ENCODE peak calls at places on chromosomes 6 and 20, in five cellular contexts. One of them, this sample, is unnamed. For H3K27me3, the result is how much of the 10 kb centered on the place peaks cover.

GRCh38 chr6:4637691-4638433 is 138.3 kb upstream of the CDYL start:
- DNase-seq in Peyer's patch: no peak
- DNase-seq in fibroblast of lung: peak
- DNase-seq in astrocyte: peak
- DNase-seq in GM23248: peak
- DNase-seq in this sample: peak

GRCh38 chr6:138957903-138958302 is 30.1 kb downstream of the REPS1 start:
- DNase-seq in Peyer's patch: no peak
- DNase-seq in fibroblast of lung: no peak
- DNase-seq in astrocyte: no peak
- DNase-seq in GM23248: no peak
- DNase-seq in this sample: no peak

GRCh38 chr6:170436209-170436809 is 116.8 kb downstream of the PSMB1 start:
- DNase-seq in Peyer's patch: no peak
- DNase-seq in fibroblast of lung: no peak
- DNase-seq in astrocyte: no peak
- DNase-seq in GM23248: no peak
- DNase-seq in this sample: no peak

GRCh38 chr20:20395856-20396600 is 28.1 kb downstream of the INSM1 start:
- DNase-seq in Peyer's patch: no peak
- DNase-seq in fibroblast of lung: no peak
- DNase-seq in astrocyte: no peak
- DNase-seq in GM23248: no peak
- DNase-seq in this sample: no peak

GRCh38 chr6:45422541-45423110 is 44.9 kb upstream of the SUPT3H start:
- DNase-seq in Peyer's patch: peak
- DNase-seq in fibroblast of lung: peak
- DNase-seq in astrocyte: peak
- DNase-seq in GM23248: peak
- DNase-seq in this sample: peak

GRCh38 chr6:98574991-98575390 is 259.4 kb upstream of the POU3F2 start:
- DNase-seq in Peyer's patch: no peak
- DNase-seq in fibroblast of lung: no peak
- DNase-seq in astrocyte: no peak
- DNase-seq in GM23248: no peak
- DNase-seq in this sample: no peak

GRCh38 chr20:38842558-38842981 is 37.1 kb downstream of the PPP1R16B start:
- DNase-seq in Peyer's patch: peak
- DNase-seq in fibroblast of lung: no peak
- DNase-seq in astrocyte: no peak
- DNase-seq in GM23248: no peak
- DNase-seq in this sample: no peak

GRCh38 chr20:43539975-43540672 is 18.7 kb upstream of the SGK2 start:
- DNase-seq in Peyer's patch: no peak
- DNase-seq in fibroblast of lung: no peak
- DNase-seq in astrocyte: no peak
- DNase-seq in GM23248: no peak
- DNase-seq in this sample: peak

GRCh38 chr6:42406296-42407280 is 45.1 kb downstream of the TRERF1 start:
- DNase-seq in Peyer's patch: no peak
- DNase-seq in fibroblast of lung: peak
- DNase-seq in astrocyte: peak
- DNase-seq in GM23248: peak
- DNase-seq in this sample: peak

GRCh38 chr20:49426395-49426794 is 56.1 kb downstream of the KCNB1 start:
- DNase-seq in Peyer's patch: no peak
- DNase-seq in fibroblast of lung: no peak
- DNase-seq in astrocyte: no peak
- DNase-seq in GM23248: no peak
- DNase-seq in this sample: no peak
- H3K27me3 ChIP-seq in Peyer's patch: under half
- H3K27me3 ChIP-seq in fibroblast of lung: under half
- H3K27me3 ChIP-seq in astrocyte: under half
- H3K27me3 ChIP-seq in GM23248: under half
- H3K27me3 ChIP-seq in this sample: half or more

DNA sequence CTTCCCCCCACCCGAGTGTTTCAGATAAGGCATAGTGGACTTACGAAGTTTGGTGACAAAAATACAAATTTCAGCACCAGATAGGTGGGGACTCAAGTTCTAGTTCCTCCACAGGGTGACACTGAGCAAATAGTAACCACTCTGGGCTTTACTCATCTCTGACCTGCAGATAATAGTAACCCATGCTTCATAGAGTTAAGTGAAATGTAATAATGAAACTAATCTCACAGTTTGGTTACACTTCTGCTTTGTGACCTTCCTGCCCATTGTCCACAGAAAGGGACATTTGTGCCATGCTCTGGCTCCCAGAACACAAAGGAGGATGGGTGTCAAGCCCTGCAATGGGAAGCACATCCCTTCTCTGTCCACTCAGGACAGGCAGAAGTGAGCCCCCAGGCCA is 8.5 kb downstream of the MAFB start:
- DNase-seq in Peyer's patch: no peak
- DNase-seq in fibroblast of lung: no peak
- DNase-seq in astrocyte: no peak
- DNase-seq in GM23248: no peak
- DNase-seq in this sample: no peak
- H3K27me3 ChIP-seq in Peyer's patch: under half
- H3K27me3 ChIP-seq in fibroblast of lung: under half
- H3K27me3 ChIP-seq in astrocyte: half or more
- H3K27me3 ChIP-seq in GM23248: under half
- H3K27me3 ChIP-seq in this sample: under half

GRCh38 chr20:9570612-9571011 is 56.2 kb downstream of the LAMP5 start:
- DNase-seq in Peyer's patch: no peak
- DNase-seq in fibroblast of lung: no peak
- DNase-seq in astrocyte: no peak
- DNase-seq in GM23248: no peak
- DNase-seq in this sample: peak

GRCh38 chr20:9571783-9572182 is 57.4 kb downstream of the LAMP5 start:
- DNase-seq in Peyer's patch: no peak
- DNase-seq in fibroblast of lung: no peak
- DNase-seq in astrocyte: no peak
- DNase-seq in GM23248: no peak
- DNase-seq in this sample: no peak

GRCh38 chr20:9573598-9573997 is 59.2 kb downstream of the LAMP5 start:
- DNase-seq in Peyer's patch: no peak
- DNase-seq in fibroblast of lung: no peak
- DNase-seq in astrocyte: no peak
- DNase-seq in GM23248: no peak
- DNase-seq in this sample: no peak

GRCh38 chr20:9574182-9574581 is 59.8 kb downstream of the LAMP5 start:
- DNase-seq in Peyer's patch: no peak
- DNase-seq in fibroblast of lung: no peak
- DNase-seq in astrocyte: no peak
- DNase-seq in GM23248: no peak
- DNase-seq in this sample: peak

DNA sequence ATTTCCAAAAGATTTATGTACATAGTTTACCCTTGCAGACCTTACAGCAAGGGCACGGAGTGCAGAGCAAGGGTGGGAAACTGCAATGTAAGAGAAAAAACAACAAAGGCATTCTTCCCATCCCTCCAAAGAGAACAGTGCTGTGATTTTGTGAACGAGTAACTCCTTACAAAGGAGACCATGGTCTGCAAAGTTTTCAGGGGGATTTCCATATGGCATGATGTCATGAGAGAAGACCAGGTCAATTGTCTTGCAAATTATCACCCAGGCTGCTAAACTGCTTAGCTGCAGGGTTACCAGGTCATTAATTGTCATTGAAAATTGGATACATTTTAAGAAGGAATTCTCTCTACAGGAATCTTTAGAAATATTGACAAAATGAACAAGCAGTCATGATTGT is 58.3 kb downstream of the LAMP5 start:
- DNase-seq in Peyer's patch: no peak
- DNase-seq in fibroblast of lung: no peak
- DNase-seq in astrocyte: no peak
- DNase-seq in GM23248: no peak
- DNase-seq in this sample: no peak
- H3K27me3 ChIP-seq in Peyer's patch: under half
- H3K27me3 ChIP-seq in fibroblast of lung: under half
- H3K27me3 ChIP-seq in astrocyte: under half
- H3K27me3 ChIP-seq in GM23248: under half
- H3K27me3 ChIP-seq in this sample: under half

GRCh38 chr6:154511735-154512097 is 1.2 kb upstream of the CNKSR3 start:
- DNase-seq in Peyer's patch: no peak
- DNase-seq in fibroblast of lung: no peak
- DNase-seq in astrocyte: no peak
- DNase-seq in GM23248: peak
- DNase-seq in this sample: no peak

GRCh38 chr6:154509421-154510143 is 903 bp downstream of the CNKSR3 start:
- DNase-seq in Peyer's patch: no peak
- DNase-seq in fibroblast of lung: peak
- DNase-seq in astrocyte: peak
- DNase-seq in GM23248: peak
- DNase-seq in this sample: peak

GRCh38 chr6:154508573-154509375 is 1.7 kb downstream of the CNKSR3 start:
- DNase-seq in Peyer's patch: no peak
- DNase-seq in fibroblast of lung: peak
- DNase-seq in astrocyte: peak
- DNase-seq in GM23248: peak
- DNase-seq in this sample: peak

GRCh38 chr6:154512214-154512613 is 1.7 kb upstream of the CNKSR3 start:
- DNase-seq in Peyer's patch: no peak
- DNase-seq in fibroblast of lung: no peak
- DNase-seq in astrocyte: no peak
- DNase-seq in GM23248: no peak
- DNase-seq in this sample: no peak

DNA sequence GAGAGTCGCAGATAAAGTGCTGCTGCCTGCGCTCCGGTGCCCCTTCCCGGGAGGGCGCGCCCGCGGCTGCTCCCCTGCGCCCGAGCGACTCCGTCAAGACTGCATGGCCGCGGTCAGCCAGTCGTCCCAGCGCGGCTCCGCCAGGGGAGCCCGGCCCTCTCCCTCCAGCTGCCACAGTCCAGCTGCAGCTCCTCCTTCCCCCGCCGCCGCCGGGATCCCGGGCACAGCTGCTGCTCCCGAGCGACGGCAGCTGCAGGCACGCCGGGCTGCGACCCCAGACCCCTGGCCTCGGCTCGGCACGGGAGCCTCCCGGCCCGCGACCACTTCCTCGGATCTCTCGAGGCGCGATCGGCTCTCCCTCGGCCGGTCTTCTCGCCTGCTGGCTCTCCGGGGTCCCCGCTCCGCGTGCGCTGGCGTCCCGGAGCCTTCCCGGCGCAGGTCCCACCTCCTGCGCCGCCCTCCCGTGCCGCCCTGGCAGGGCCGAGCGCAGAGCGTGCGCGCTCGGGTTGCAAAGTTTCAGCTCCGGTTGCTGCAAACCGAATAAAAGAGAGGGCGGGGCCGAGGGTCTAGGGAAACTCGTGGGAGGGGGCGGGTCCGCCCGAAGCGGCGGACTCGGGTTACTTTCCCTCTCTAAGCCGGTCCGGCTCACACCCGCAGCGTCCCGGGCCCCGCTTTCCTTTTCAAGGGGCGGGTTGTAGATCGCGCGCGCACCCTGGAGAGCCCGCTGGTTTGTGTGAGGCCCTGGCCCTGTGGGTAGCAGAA is at the start of gene CNKSR3:
- DNase-seq in Peyer's patch: peak
- DNase-seq in fibroblast of lung: peak
- DNase-seq in astrocyte: peak
- DNase-seq in GM23248: peak
- DNase-seq in this sample: peak
- H3K27me3 ChIP-seq in Peyer's patch: under half
- H3K27me3 ChIP-seq in fibroblast of lung: under half
- H3K27me3 ChIP-seq in astrocyte: under half
- H3K27me3 ChIP-seq in GM23248: under half
- H3K27me3 ChIP-seq in this sample: under half

DNA sequence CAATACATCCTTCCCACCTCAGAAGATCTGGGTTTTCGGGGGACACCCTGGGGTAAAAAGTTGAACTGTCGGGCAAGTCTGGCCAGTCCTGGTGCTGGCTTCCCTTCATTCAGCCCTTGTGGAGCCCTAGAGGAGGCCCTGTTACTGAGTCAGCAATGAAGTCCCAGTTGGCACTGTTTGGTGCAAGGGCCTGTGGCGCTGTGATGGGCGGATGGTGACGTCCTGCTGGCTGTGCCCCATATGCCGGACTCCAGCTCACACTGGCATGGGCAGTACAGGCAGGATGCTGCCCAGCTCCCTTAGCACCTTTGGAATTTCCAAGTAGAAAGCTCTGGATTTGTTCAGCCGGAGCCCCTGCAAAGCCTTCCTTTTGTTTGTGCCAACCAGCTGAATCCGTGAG is 186.2 kb upstream of the PMEPA1 start:
- DNase-seq in Peyer's patch: no peak
- DNase-seq in fibroblast of lung: no peak
- DNase-seq in astrocyte: no peak
- DNase-seq in GM23248: no peak
- DNase-seq in this sample: no peak
- H3K27me3 ChIP-seq in Peyer's patch: under half
- H3K27me3 ChIP-seq in fibroblast of lung: under half
- H3K27me3 ChIP-seq in astrocyte: under half
- H3K27me3 ChIP-seq in GM23248: under half
- H3K27me3 ChIP-seq in this sample: under half

GRCh38 chr6:31781244-31782125 is 4.4 kb upstream of the VWA7 start:
- DNase-seq in Peyer's patch: no peak
- DNase-seq in fibroblast of lung: no peak
- DNase-seq in astrocyte: no peak
- DNase-seq in GM23248: no peak
- DNase-seq in this sample: peak
- H3K27me3 ChIP-seq in Peyer's patch: under half
- H3K27me3 ChIP-seq in fibroblast of lung: under half
- H3K27me3 ChIP-seq in astrocyte: under half
- H3K27me3 ChIP-seq in GM23248: under half
- H3K27me3 ChIP-seq in this sample: under half

DNA sequence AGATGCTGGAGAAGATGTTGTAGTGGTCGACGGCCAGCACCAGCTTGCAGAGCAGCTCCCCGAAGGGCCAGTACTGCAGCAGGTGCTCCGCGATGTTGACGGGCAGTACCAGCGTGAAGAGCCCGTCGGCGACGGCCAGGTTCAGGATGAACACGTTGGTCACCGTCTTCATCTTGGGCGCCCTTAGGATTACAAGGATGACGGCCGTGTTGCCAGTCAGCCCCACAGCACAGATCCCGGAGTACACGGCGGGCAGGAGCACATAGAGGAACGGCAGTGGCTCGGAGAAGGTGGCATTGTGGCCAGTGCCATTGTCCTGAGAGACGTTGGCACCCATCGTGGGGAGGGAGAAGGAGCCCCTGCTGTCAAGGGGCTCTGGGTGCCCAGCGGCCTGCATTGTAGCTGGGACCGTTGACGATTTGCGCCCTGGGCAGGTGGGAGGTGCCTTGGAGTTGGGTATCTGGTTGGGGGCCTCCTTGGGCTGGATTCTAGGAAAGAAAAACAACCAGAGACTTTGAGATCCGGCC is 867 bp downstream of the NPBWR2 start:
- DNase-seq in Peyer's patch: no peak
- DNase-seq in fibroblast of lung: no peak
- DNase-seq in astrocyte: no peak
- DNase-seq in GM23248: no peak
- DNase-seq in this sample: peak
- H3K27me3 ChIP-seq in Peyer's patch: under half
- H3K27me3 ChIP-seq in fibroblast of lung: under half
- H3K27me3 ChIP-seq in astrocyte: under half
- H3K27me3 ChIP-seq in GM23248: under half
- H3K27me3 ChIP-seq in this sample: under half

GRCh38 chr20:61343934-61344333 is 91.9 kb downstream of the CDH4 start:
- DNase-seq in Peyer's patch: no peak
- DNase-seq in fibroblast of lung: no peak
- DNase-seq in astrocyte: no peak
- DNase-seq in GM23248: no peak
- DNase-seq in this sample: peak
- H3K27me3 ChIP-seq in Peyer's patch: under half
- H3K27me3 ChIP-seq in fibroblast of lung: under half
- H3K27me3 ChIP-seq in astrocyte: under half
- H3K27me3 ChIP-seq in GM23248: under half
- H3K27me3 ChIP-seq in this sample: under half

This sample was measured in osteoblast.